ENCODE peak calls at places on chromosomes 5 and 9, in eight cellular contexts. One of them, this sample, is unnamed.
A peak's percentile ranks its signal among the peaks of the same experiment; 100 is the strongest.

GRCh38 chr5:171355302-171355724 is 32.3 kb upstream of the NPM1 start:
- DNase-seq in AG04449: no peak
- DNase-seq in stimulated activated CD8-positive, alpha-beta memory T cell treated with anti-CD3 and anti-CD28 coated beads, Interleukin-15, amount 100 ng/mL, for 24 hours: no peak
- DNase-seq in GM12878: peak; percentile 51
- DNase-seq in foreskin fibroblast: no peak
- DNase-seq in NCI-H1694: no peak
- DNase-seq in stimulated activated CD4-positive, alpha-beta T cell treated with anti-CD3 and anti-CD28 coated beads, Interleukin-12 subunit alpha, Interleukin-12 subunit beta, amount 100 ng/mL, for 24 hours: peak; percentile 9
- DNase-seq in left cardiac atrium: no peak
- DNase-seq in this sample: no peak

GRCh38 chr5:109003928-109004327 is 256.2 kb downstream of the FER start:
- DNase-seq in left cardiac atrium: no peak
- DNase-seq in GM12878: no peak
- DNase-seq in stimulated activated CD4-positive, alpha-beta T cell treated with anti-CD3 and anti-CD28 coated beads, Interleukin-12 subunit alpha, Interleukin-12 subunit beta, amount 100 ng/mL, for 24 hours: no peak
- DNase-seq in NCI-H1694: no peak
- DNase-seq in foreskin fibroblast: no peak
- DNase-seq in stimulated activated CD8-positive, alpha-beta memory T cell treated with anti-CD3 and anti-CD28 coated beads, Interleukin-15, amount 100 ng/mL, for 24 hours: no peak
- DNase-seq in AG04449: no peak
- DNase-seq in this sample: no peak

GRCh38 chr9:112020680-112021596 is 124.3 kb downstream of the UGCG start:
- DNase-seq in AG04449: no peak
- DNase-seq in stimulated activated CD8-positive, alpha-beta memory T cell treated with anti-CD3 and anti-CD28 coated beads, Interleukin-15, amount 100 ng/mL, for 24 hours: no peak
- DNase-seq in foreskin fibroblast: peak; percentile 71
- DNase-seq in NCI-H1694: no peak
- DNase-seq in GM12878: peak; percentile 80
- DNase-seq in stimulated activated CD4-positive, alpha-beta T cell treated with anti-CD3 and anti-CD28 coated beads, Interleukin-12 subunit alpha, Interleukin-12 subunit beta, amount 100 ng/mL, for 24 hours: no peak
- DNase-seq in left cardiac atrium: no peak
- DNase-seq in this sample: no peak

GRCh38 chr9:131138676-131139075 is 13.3 kb downstream of the NUP214 start:
- DNase-seq in AG04449: no peak
- DNase-seq in stimulated activated CD8-positive, alpha-beta memory T cell treated with anti-CD3 and anti-CD28 coated beads, Interleukin-15, amount 100 ng/mL, for 24 hours: no peak
- DNase-seq in NCI-H1694: no peak
- DNase-seq in foreskin fibroblast: no peak
- DNase-seq in GM12878: no peak
- DNase-seq in left cardiac atrium: no peak
- DNase-seq in stimulated activated CD4-positive, alpha-beta T cell treated with anti-CD3 and anti-CD28 coated beads, Interleukin-12 subunit alpha, Interleukin-12 subunit beta, amount 100 ng/mL, for 24 hours: no peak
- DNase-seq in this sample: no peak

GRCh38 chr5:178564386-178564785 is 25.8 kb downstream of the COL23A1 start:
- DNase-seq in AG04449: no peak
- DNase-seq in stimulated activated CD4-positive, alpha-beta T cell treated with anti-CD3 and anti-CD28 coated beads, Interleukin-12 subunit alpha, Interleukin-12 subunit beta, amount 100 ng/mL, for 24 hours: no peak
- DNase-seq in NCI-H1694: no peak
- DNase-seq in foreskin fibroblast: no peak
- DNase-seq in left cardiac atrium: no peak
- DNase-seq in stimulated activated CD8-positive, alpha-beta memory T cell treated with anti-CD3 and anti-CD28 coated beads, Interleukin-15, amount 100 ng/mL, for 24 hours: no peak
- DNase-seq in GM12878: no peak
- DNase-seq in this sample: no peak

GRCh38 chr5:122454522-122454921 is 142.5 kb downstream of the SNCAIP start:
- DNase-seq in GM12878: no peak
- DNase-seq in left cardiac atrium: no peak
- DNase-seq in NCI-H1694: no peak
- DNase-seq in stimulated activated CD4-positive, alpha-beta T cell treated with anti-CD3 and anti-CD28 coated beads, Interleukin-12 subunit alpha, Interleukin-12 subunit beta, amount 100 ng/mL, for 24 hours: no peak
- DNase-seq in foreskin fibroblast: no peak
- DNase-seq in AG04449: no peak
- DNase-seq in stimulated activated CD8-positive, alpha-beta memory T cell treated with anti-CD3 and anti-CD28 coated beads, Interleukin-15, amount 100 ng/mL, for 24 hours: no peak
- DNase-seq in this sample: no peak

GRCh38 chr9:97963232-97963631 is 19.9 kb upstream of the ANP32B start:
- DNase-seq in AG04449: no peak
- DNase-seq in stimulated activated CD4-positive, alpha-beta T cell treated with anti-CD3 and anti-CD28 coated beads, Interleukin-12 subunit alpha, Interleukin-12 subunit beta, amount 100 ng/mL, for 24 hours: no peak
- DNase-seq in stimulated activated CD8-positive, alpha-beta memory T cell treated with anti-CD3 and anti-CD28 coated beads, Interleukin-15, amount 100 ng/mL, for 24 hours: no peak
- DNase-seq in left cardiac atrium: no peak
- DNase-seq in foreskin fibroblast: no peak
- DNase-seq in NCI-H1694: no peak
- DNase-seq in GM12878: no peak
- DNase-seq in this sample: no peak

GRCh38 chr5:69416180-69416579 is 1.3 kb downstream of the MARVELD2 start:
- DNase-seq in GM12878: no peak
- DNase-seq in foreskin fibroblast: no peak
- DNase-seq in AG04449: no peak
- DNase-seq in left cardiac atrium: no peak
- DNase-seq in NCI-H1694: no peak
- DNase-seq in stimulated activated CD4-positive, alpha-beta T cell treated with anti-CD3 and anti-CD28 coated beads, Interleukin-12 subunit alpha, Interleukin-12 subunit beta, amount 100 ng/mL, for 24 hours: no peak
- DNase-seq in stimulated activated CD8-positive, alpha-beta memory T cell treated with anti-CD3 and anti-CD28 coated beads, Interleukin-15, amount 100 ng/mL, for 24 hours: no peak
- DNase-seq in this sample: no peak

This sample was measured in non-pigmented ciliary epithelial cell.